ENCODE peak calls at places on chromosome 20, in six cellular contexts. One of them, this sample, is unnamed.

GRCh38 chr20:18388860-18389259 is 78.0 kb downstream of the DZANK1 start:
- DNase-seq in cardiac fibroblast: peak
- DNase-seq in gastrocnemius medialis: no peak
- DNase-seq in pancreas: no peak
- DNase-seq in lower leg skin: no peak
- DNase-seq in MM.1S: no peak
- DNase-seq in this sample: peak

GRCh38 chr20:8443464-8444072 is 311.5 kb downstream of the PLCB1 start:
- DNase-seq in cardiac fibroblast: no peak
- DNase-seq in gastrocnemius medialis: no peak
- DNase-seq in pancreas: no peak
- DNase-seq in lower leg skin: no peak
- DNase-seq in MM.1S: no peak
- DNase-seq in this sample: no peak

GRCh38 chr20:18926972-18927371 is 113.4 kb downstream of the SCP2D1 start:
- DNase-seq in cardiac fibroblast: no peak
- DNase-seq in gastrocnemius medialis: peak
- DNase-seq in pancreas: no peak
- DNase-seq in lower leg skin: no peak
- DNase-seq in MM.1S: no peak
- DNase-seq in this sample: no peak

GRCh38 chr20:10596726-10597125 is 77.1 kb downstream of the JAG1 start:
- DNase-seq in cardiac fibroblast: peak
- DNase-seq in gastrocnemius medialis: no peak
- DNase-seq in pancreas: no peak
- DNase-seq in lower leg skin: no peak
- DNase-seq in MM.1S: no peak
- DNase-seq in this sample: no peak

GRCh38 chr20:16243470-16243869 is 329.8 kb downstream of the KIF16B start:
- DNase-seq in cardiac fibroblast: no peak
- DNase-seq in gastrocnemius medialis: no peak
- DNase-seq in pancreas: no peak
- DNase-seq in lower leg skin: no peak
- DNase-seq in MM.1S: no peak
- DNase-seq in this sample: no peak

GRCh38 chr20:32480361-32481199 is 104.6 kb downstream of the NOL4L start:
- DNase-seq in cardiac fibroblast: peak
- DNase-seq in gastrocnemius medialis: no peak
- DNase-seq in pancreas: peak
- DNase-seq in lower leg skin: no peak
- DNase-seq in MM.1S: no peak
- DNase-seq in this sample: no peak

GRCh38 chr20:3045042-3045815 is 623 bp upstream of the MRPS26 start:
- DNase-seq in cardiac fibroblast: peak
- DNase-seq in gastrocnemius medialis: peak
- DNase-seq in pancreas: no peak
- DNase-seq in lower leg skin: peak
- DNase-seq in MM.1S: peak
- DNase-seq in this sample: peak

GRCh38 chr20:11569163-11569562 is 348.5 kb upstream of the BTBD3 start:
- DNase-seq in cardiac fibroblast: no peak
- DNase-seq in gastrocnemius medialis: no peak
- DNase-seq in pancreas: no peak
- DNase-seq in lower leg skin: no peak
- DNase-seq in MM.1S: no peak
- DNase-seq in this sample: no peak

GRCh38 chr20:63120286-63121090 is 95.4 kb downstream of the YTHDF1 start:
- DNase-seq in cardiac fibroblast: no peak
- DNase-seq in gastrocnemius medialis: no peak
- DNase-seq in pancreas: peak
- DNase-seq in lower leg skin: no peak
- DNase-seq in MM.1S: no peak
- DNase-seq in this sample: no peak

GRCh38 chr20:36777576-36777975 is 4.0 kb upstream of the DSN1 start:
- DNase-seq in cardiac fibroblast: no peak
- DNase-seq in gastrocnemius medialis: no peak
- DNase-seq in pancreas: no peak
- DNase-seq in lower leg skin: no peak
- DNase-seq in MM.1S: no peak
- DNase-seq in this sample: no peak

GRCh38 chr20:24721891-24722530 is 227.1 kb upstream of the CST7 start:
- DNase-seq in cardiac fibroblast: no peak
- DNase-seq in gastrocnemius medialis: no peak
- DNase-seq in pancreas: no peak
- DNase-seq in lower leg skin: peak
- DNase-seq in MM.1S: no peak
- DNase-seq in this sample: no peak

GRCh38 chr20:31974296-31974695 is 6.3 kb downstream of the XKR7 start:
- DNase-seq in cardiac fibroblast: no peak
- DNase-seq in gastrocnemius medialis: no peak
- DNase-seq in pancreas: no peak
- DNase-seq in lower leg skin: no peak
- DNase-seq in MM.1S: no peak
- DNase-seq in this sample: no peak

GRCh38 chr20:61253640-61254511 is 1.8 kb downstream of the CDH4 start:
- DNase-seq in cardiac fibroblast: no peak
- DNase-seq in gastrocnemius medialis: no peak
- DNase-seq in pancreas: no peak
- DNase-seq in lower leg skin: no peak
- DNase-seq in MM.1S: no peak
- DNase-seq in this sample: no peak

GRCh38 chr20:44089987-44090674 is 96.9 kb downstream of the JPH2 start:
- DNase-seq in cardiac fibroblast: peak
- DNase-seq in gastrocnemius medialis: peak
- DNase-seq in pancreas: no peak
- DNase-seq in lower leg skin: no peak
- DNase-seq in MM.1S: peak
- DNase-seq in this sample: no peak

GRCh38 chr20:43549416-43550136 is 9.3 kb upstream of the SGK2 start:
- DNase-seq in cardiac fibroblast: peak
- DNase-seq in gastrocnemius medialis: no peak
- DNase-seq in pancreas: peak
- DNase-seq in lower leg skin: no peak
- DNase-seq in MM.1S: no peak
- DNase-seq in this sample: no peak

GRCh38 chr20:11170565-11170964 is 496.8 kb upstream of the JAG1 start:
- DNase-seq in cardiac fibroblast: peak
- DNase-seq in gastrocnemius medialis: no peak
- DNase-seq in pancreas: no peak
- DNase-seq in lower leg skin: no peak
- DNase-seq in MM.1S: no peak
- DNase-seq in this sample: no peak

GRCh38 chr20:24948939-24949679 is at the start of gene CST7:
- DNase-seq in cardiac fibroblast: no peak
- DNase-seq in gastrocnemius medialis: peak
- DNase-seq in pancreas: peak
- DNase-seq in lower leg skin: peak
- DNase-seq in MM.1S: no peak
- DNase-seq in this sample: no peak

GRCh38 chr20:47940101-47940813 is 155.0 kb upstream of the SULF2 start:
- DNase-seq in cardiac fibroblast: no peak
- DNase-seq in gastrocnemius medialis: no peak
- DNase-seq in pancreas: no peak
- DNase-seq in lower leg skin: no peak
- DNase-seq in MM.1S: no peak
- DNase-seq in this sample: no peak

GRCh38 chr20:1309439-1309847 is 19.5 kb downstream of the SDCBP2 start:
- DNase-seq in cardiac fibroblast: no peak
- DNase-seq in gastrocnemius medialis: no peak
- DNase-seq in pancreas: no peak
- DNase-seq in lower leg skin: no peak
- DNase-seq in MM.1S: no peak
- DNase-seq in this sample: no peak

GRCh38 chr20:1308702-1309095 is 20.2 kb downstream of the SDCBP2 start:
- DNase-seq in cardiac fibroblast: no peak
- DNase-seq in gastrocnemius medialis: no peak
- DNase-seq in pancreas: no peak
- DNase-seq in lower leg skin: no peak
- DNase-seq in MM.1S: no peak
- DNase-seq in this sample: no peak

GRCh38 chr20:1307171-1307570 is 21.8 kb downstream of the SDCBP2 start:
- DNase-seq in cardiac fibroblast: no peak
- DNase-seq in gastrocnemius medialis: no peak
- DNase-seq in pancreas: no peak
- DNase-seq in lower leg skin: no peak
- DNase-seq in MM.1S: no peak
- DNase-seq in this sample: no peak

GRCh38 chr20:1307571-1307971 is 21.4 kb downstream of the SDCBP2 start:
- DNase-seq in cardiac fibroblast: no peak
- DNase-seq in gastrocnemius medialis: no peak
- DNase-seq in pancreas: no peak
- DNase-seq in lower leg skin: no peak
- DNase-seq in MM.1S: no peak
- DNase-seq in this sample: no peak

DNA sequence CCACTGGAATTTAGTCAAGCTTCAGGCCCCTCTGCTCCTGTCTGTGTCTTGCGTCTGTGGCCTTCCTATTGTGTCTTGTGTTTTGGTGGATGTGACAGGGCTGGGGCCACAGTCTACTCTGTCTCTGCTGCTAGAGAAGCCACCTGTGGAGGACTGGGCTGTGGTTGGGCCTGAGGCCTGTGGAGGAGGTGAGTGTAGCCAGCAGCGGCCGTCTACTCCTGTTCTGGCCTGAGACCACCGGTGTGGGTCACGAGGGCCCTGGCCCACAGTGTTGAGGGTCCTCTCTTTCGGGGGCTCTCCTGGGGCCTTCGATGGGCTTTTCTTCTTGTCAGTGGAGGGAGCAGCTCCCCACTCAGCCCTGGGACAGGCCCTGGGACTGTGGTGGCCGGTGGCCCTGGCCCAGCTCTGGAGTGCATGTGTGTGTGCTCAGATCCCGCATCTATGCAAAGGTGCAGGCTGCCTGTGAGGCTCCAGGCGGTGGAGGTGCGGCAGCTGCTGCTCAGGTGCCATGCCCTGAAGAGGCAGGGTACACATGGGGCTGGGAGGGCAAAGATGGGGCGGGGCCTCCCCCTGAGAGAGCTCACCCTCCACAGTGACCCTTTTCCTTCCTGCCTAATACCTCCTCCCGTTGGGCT is 20.8 kb downstream of the SDCBP2 start:
- DNase-seq in cardiac fibroblast: no peak
- DNase-seq in gastrocnemius medialis: no peak
- DNase-seq in pancreas: no peak
- DNase-seq in lower leg skin: no peak
- DNase-seq in MM.1S: no peak
- DNase-seq in this sample: no peak
- H3K4me3 ChIP-seq in cardiac fibroblast: no peak
- H3K4me3 ChIP-seq in gastrocnemius medialis: no peak
- H3K4me3 ChIP-seq in pancreas: no peak
- H3K4me3 ChIP-seq in lower leg skin: no peak
- H3K4me3 ChIP-seq in MM.1S: no peak
- H3K4me3 ChIP-seq in this sample: no peak

GRCh38 chr20:57061058-57061900 is 205.2 kb downstream of the BMP7 start:
- DNase-seq in cardiac fibroblast: peak
- DNase-seq in gastrocnemius medialis: no peak
- DNase-seq in pancreas: no peak
- DNase-seq in lower leg skin: no peak
- DNase-seq in MM.1S: no peak
- DNase-seq in this sample: no peak
- TF ChIP-seq CTCF in cardiac fibroblast: no peak
- TF ChIP-seq CTCF in gastrocnemius medialis: no peak
- TF ChIP-seq CTCF in pancreas: no peak
- TF ChIP-seq CTCF in lower leg skin: no peak
- TF ChIP-seq CTCF in MM.1S: peak
- TF ChIP-seq CTCF in this sample: peak

DNA sequence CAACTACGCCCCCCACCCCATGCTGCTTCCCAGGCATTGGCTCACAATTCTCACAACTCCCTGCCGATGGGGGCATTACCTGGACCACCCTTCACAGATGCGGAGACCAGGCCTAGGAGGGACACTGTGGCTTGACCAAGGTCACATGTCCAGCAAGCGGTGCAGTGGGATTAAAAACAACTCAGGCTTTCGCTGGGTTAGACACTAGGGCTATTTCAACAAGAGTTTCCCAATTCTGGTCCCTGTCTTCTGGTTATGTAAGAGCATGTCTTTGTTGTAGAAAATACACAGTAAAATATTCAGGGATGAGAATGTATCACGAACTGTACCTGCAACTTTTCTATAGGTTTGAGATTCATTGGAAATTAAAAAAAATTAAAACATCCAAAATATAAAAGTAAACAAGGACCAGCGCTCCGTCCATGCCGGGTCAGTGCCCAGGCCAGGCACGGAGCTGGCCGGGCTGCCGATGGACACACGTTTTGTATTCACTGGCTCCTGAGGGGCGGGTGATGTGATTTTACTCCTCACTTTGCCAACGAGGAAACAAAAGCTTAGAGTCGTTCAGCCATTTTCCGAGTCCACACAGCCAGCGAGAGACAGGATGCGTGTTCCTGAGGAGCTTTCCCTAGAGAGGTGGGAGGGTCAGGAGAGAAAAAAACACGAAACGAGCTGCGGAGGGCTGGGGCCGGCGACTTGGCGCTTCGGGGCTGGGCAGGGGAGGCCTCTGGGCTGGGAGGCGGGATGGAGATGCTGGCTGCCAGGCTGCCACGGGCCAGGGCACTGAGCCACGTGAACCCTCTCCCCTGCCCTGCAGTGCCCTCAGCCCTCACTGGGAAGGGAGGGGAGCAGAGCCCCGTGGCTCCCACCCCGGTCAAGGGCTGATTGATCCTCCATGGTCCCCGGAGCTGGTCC is 17.1 kb upstream of the VSTM2L start:
- DNase-seq in cardiac fibroblast: no peak
- DNase-seq in gastrocnemius medialis: no peak
- DNase-seq in pancreas: no peak
- DNase-seq in lower leg skin: no peak
- DNase-seq in MM.1S: no peak
- DNase-seq in this sample: no peak
- H3K4me3 ChIP-seq in cardiac fibroblast: no peak
- H3K4me3 ChIP-seq in gastrocnemius medialis: no peak
- H3K4me3 ChIP-seq in pancreas: no peak
- H3K4me3 ChIP-seq in lower leg skin: no peak
- H3K4me3 ChIP-seq in MM.1S: no peak
- H3K4me3 ChIP-seq in this sample: no peak

DNA sequence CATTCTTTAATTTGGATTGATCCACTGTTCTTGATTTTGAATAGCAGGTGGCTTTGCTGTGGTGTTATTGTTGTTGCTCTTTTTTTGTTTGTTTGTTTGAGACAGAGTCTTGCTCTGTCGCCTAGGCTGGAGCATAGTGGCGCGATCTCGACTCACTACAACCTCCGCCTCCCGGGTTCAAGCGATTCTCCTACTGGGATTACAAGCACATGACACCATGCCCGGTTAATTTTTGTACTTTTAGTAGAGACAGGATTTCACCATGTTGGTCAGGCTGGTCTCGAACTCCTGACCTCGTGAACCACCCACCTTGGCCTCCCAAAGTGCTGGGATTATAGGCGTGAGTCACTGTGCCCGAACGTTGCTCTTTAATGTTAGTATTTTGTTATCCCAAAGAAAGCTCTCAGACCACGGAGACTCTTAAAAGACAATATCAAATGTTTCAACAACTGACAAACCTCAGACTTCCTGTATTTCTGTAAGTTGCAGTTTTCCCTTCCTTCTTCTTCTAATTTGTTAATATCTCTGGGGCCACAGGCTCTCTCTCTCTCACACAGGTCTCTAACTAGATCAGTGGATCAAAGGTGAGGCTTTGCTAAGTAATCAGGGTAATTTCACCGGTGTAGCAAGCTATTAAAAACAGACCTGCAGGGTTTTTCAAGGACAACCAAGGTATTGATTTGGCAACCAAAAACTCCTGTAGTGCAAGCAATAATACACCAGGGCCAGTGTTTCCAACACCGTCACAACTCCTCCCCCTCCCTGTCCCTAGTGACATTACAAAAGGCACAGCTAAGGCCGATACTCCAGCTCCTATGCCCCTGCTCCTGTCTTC is 48.8 kb upstream of the ZNF217 start:
- DNase-seq in cardiac fibroblast: peak
- DNase-seq in gastrocnemius medialis: peak
- DNase-seq in pancreas: no peak
- DNase-seq in lower leg skin: peak
- DNase-seq in MM.1S: peak
- DNase-seq in this sample: no peak
- TF ChIP-seq CTCF in cardiac fibroblast: no peak
- TF ChIP-seq CTCF in gastrocnemius medialis: no peak
- TF ChIP-seq CTCF in pancreas: no peak
- TF ChIP-seq CTCF in lower leg skin: no peak
- TF ChIP-seq CTCF in MM.1S: no peak
- TF ChIP-seq CTCF in this sample: no peak

This sample was measured in astrocyte of the cerebellum.